ENCODE peak calls at places on chromosomes 1 and 21, in four cellular contexts. H, R, Z and P are unnamed samples.

GRCh38 chr1:61120998-61121397 is 38.6 kb downstream of the NFIA start:
- DNase-seq in H (no peak), R (no peak), Z (no peak), P (no peak)

GRCh38 chr1:50929376-50929958 is 30.6 kb downstream of the FAF1 start:
- DNase-seq in H (peak; percentile 56), R (no peak), Z (no peak), P (no peak)

GRCh38 chr21:38760017-38760761 is 45.5 kb upstream of the ETS2 start:
- DNase-seq in H (peak; percentile 22), R (no peak), Z (no peak), P (no peak)

GRCh38 chr1:228156518-228156875 is 6.8 kb downstream of the GJC2 start:
- DNase-seq in H (no peak), R (no peak), Z (no peak), P (no peak)

GRCh38 chr1:198776602-198777029 is 137.8 kb downstream of the PTPRC start:
- DNase-seq in H (no peak), R (peak; percentile 71), Z (peak; percentile 53), P (no peak)

GRCh38 chr1:32335619-32335950 is 448 bp downstream of the MARCKSL1 start:
- DNase-seq in H (peak; percentile 51), R (no peak), Z (no peak), P (no peak)

GRCh38 chr1:76759950-76760349 is 107.3 kb upstream of the ST6GALNAC5 start:
- DNase-seq in H (no peak), R (no peak), Z (peak; percentile 22), P (no peak)

GRCh38 chr1:41404308-41404755 is 43.1 kb downstream of the FOXO6 start:
- DNase-seq in H (peak; percentile 90), R (no peak), Z (no peak), P (no peak)

GRCh38 chr1:160032165-160032827 is 506 bp upstream of the PIGM start:
- DNase-seq in H (no peak), R (no peak), Z (no peak), P (no peak)

GRCh38 chr1:230725256-230726012 is 11.5 kb upstream of the AGT start:
- DNase-seq in H (no peak), R (no peak), Z (peak; percentile 37), P (no peak)

GRCh38 chr1:234601217-234602017 is 8.6 kb downstream of the IRF2BP2 start:
- DNase-seq in H (peak; percentile 54), R (no peak), Z (no peak), P (no peak)

GRCh38 chr1:153611024-153611352 is 1.9 kb downstream of the S100A16 start:
- DNase-seq in H (no peak), R (no peak), Z (no peak), P (no peak)

GRCh38 chr1:220339581-220339980 is 67.3 kb upstream of the RAB3GAP2 start:
- DNase-seq in H (peak; percentile 24), R (no peak), Z (no peak), P (no peak)

GRCh38 chr1:234164098-234164709 is 209.1 kb upstream of the COA6 start:
- DNase-seq in H (peak; percentile 36), R (no peak), Z (no peak), P (no peak)

GRCh38 chr1:150999051-150999674 is 7.5 kb downstream of the MINDY1 start:
- DNase-seq in H (no peak), R (no peak), Z (no peak), P (no peak)

GRCh38 chr1:202807367-202807925 is 775 bp downstream of the KDM5B start:
- DNase-seq in H (peak; percentile 65), R (peak; percentile 68), Z (no peak), P (no peak)

GRCh38 chr1:36831171-36831810 is 203.0 kb downstream of the GRIK3 start:
- DNase-seq in H (no peak), R (no peak), Z (no peak), P (no peak)

GRCh38 chr1:151612506-151613274 is 840 bp downstream of the SNX27 start:
- DNase-seq in H (peak; percentile 53), R (no peak), Z (peak; percentile 43), P (peak; percentile 10)

GRCh38 chr1:84892657-84893618 is at the start of gene LPAR3:
- DNase-seq in H (peak; percentile 91), R (no peak), Z (peak; percentile 73), P (no peak)

GRCh38 chr1:26351591-26352337 is 2.2 kb downstream of the CRYBG2 start:
- DNase-seq in H (no peak), R (no peak), Z (no peak), P (no peak)

GRCh38 chr1:86703696-86704455 is 500 bp upstream of the SH3GLB1 start:
- DNase-seq in H (peak; percentile 59), R (peak; percentile 66), Z (no peak), P (no peak)

GRCh38 chr1:21115098-21115760 is 61.5 kb downstream of the EIF4G3 start:
- DNase-seq in H (no peak), R (no peak), Z (no peak), P (no peak)

GRCh38 chr1:218374972-218375371 is 29.8 kb downstream of the TGFB2 start:
- DNase-seq in H (no peak), R (no peak), Z (no peak), P (no peak)

GRCh38 chr1:164801246-164801731 is 242.3 kb downstream of the PBX1 start:
- DNase-seq in H (no peak), R (no peak), Z (no peak), P (no peak)

GRCh38 chr1:245578751-245579150 is 424.0 kb downstream of the KIF26B start:
- DNase-seq in H (no peak), R (no peak), Z (no peak), P (no peak)

GRCh38 chr1:115329965-115330364 is 8.1 kb downstream of the NGF start:
- DNase-seq in H (no peak), R (no peak), Z (no peak), P (peak; percentile 46)

GRCh38 chr1:195530961-195531360 is 1077.3 kb downstream of the KCNT2 start:
- DNase-seq in H (no peak), R (no peak), Z (no peak), P (no peak)

GRCh38 chr21:41975391-41976272 is 21.8 kb upstream of the C2CD2 start:
- DNase-seq in H (peak; percentile 22), R (no peak), Z (no peak), P (no peak)

GRCh38 chr1:237814319-237814924 is 76.3 kb downstream of the ZP4 start:
- DNase-seq in H (peak; percentile 81), R (no peak), Z (no peak), P (no peak)

GRCh38 chr1:22579541-22580155 is 16.4 kb downstream of the EPHA8 start:
- DNase-seq in H (no peak), R (no peak), Z (peak; percentile 63), P (no peak)

GRCh38 chr1:152185544-152186391 is 26.7 kb upstream of the RPTN start:
- DNase-seq in H (peak; percentile 81), R (no peak), Z (peak; percentile 28), P (peak; percentile 20)

GRCh38 chr1:62841587-62842169 is 57.7 kb downstream of the ATG4C start:
- DNase-seq in H (peak; percentile 82), R (no peak), Z (no peak), P (no peak)

GRCh38 chr1:62834400-62834987 is 50.6 kb downstream of the ATG4C start:
- DNase-seq in H (no peak), R (no peak), Z (no peak), P (no peak)

GRCh38 chr1:62833529-62833928 is 49.6 kb downstream of the ATG4C start:
- DNase-seq in H (no peak), R (no peak), Z (no peak), P (no peak)

GRCh38 chr1:62832276-62832675 is 48.3 kb downstream of the ATG4C start:
- DNase-seq in H (peak; percentile 30), R (no peak), Z (no peak), P (no peak)

DNA sequence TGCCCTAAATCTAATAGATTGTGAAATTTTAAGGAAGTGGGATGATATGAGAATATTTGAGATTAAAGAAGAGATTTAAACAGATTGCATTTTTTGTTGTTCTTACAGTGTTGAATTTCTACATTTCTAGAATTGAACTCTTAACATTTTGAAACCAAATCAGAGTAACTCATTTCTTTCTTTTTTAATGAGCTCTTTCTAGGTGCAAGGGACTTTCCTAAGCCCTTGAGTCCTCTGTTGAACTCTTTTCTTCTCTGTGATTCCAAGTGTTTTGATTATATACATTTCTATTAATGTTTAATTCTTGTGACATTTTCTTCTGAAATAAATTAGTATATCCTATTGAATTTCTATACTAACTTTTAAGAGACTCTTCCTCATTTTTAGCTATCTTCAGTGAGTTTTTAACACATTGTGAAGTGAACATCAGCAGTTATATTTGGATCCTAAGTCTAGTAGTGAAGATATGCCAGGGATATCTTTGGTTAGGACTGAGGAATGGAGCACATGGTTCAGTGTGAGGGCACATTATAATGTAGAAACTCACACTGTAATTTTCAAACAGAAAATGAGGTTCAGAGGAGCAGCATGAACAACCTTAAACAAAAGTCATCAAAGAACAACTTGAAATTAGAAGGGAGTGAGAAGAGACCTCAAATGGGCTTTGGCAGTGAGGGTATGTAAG is 53.1 kb downstream of the ATG4C start:
- DNase-seq in H (no peak), R (no peak), Z (no peak), P (no peak)
- H3K36me3 ChIP-seq in H (no peaks in the 10 kb centered on the region), R (no peaks in the 10 kb centered on the region), Z (peaks cover 4% of the 10 kb centered on the region), P (no peaks in the 10 kb centered on the region)

DNA sequence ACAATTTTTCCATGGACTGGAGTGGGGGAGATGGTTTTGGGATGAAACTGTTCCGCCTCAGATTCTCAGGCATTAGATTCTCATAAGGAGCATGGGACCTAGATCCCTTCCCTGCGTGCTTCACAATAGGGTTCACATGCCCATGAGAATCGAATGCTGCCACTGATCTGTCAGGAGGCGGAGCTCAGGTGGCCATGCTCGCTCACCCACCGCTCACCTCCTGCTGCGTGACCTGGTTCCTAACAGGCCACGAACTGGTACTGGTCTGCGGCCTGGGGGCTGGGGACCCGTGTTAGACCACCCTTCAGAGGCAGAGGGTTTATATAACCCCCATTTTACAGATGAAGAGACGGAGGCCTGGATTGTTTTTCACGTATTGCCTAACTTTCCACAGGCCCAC is 16.3 kb upstream of the SRSF4 start:
- DNase-seq in H (no peak), R (peak; percentile 15), Z (no peak), P (no peak)
- TF ChIP-seq CTCF in H (no peak), R (no peak), Z (no peak), P (no peak)

DNA sequence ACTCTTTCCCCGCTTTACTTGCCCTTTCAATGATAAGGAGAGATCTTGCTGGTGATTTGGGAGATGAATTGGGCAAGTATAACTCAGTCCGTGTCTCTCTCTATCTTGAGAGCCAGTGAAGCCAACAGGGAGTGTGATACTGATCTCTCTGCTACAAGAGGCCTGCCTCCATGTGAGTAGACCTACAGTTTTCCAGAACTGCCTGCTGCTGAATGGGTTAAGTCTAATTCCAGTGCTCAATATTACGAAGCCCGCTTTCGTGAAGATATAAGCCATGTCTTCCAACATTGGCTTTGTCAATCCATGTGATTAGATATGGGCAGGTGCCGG is 92.6 kb downstream of the ADCY10 start:
- DNase-seq in H (no peak), R (no peak), Z (no peak), P (no peak)
- H3K27ac ChIP-seq in H (no peak overlapping the region), R (peak overlapping the region; percentile 78), Z (no peak overlapping the region), P (no peak overlapping the region)

GRCh38 chr21:33255404-33255803 is 10.8 kb upstream of the IL10RB start:
- DNase-seq in H (no peak), R (no peak), Z (no peak), P (no peak)
- H3K36me3 ChIP-seq in H (no peaks in the 10 kb centered on the region), R (peaks cover 33% of the 10 kb centered on the region), Z (peaks cover 56% of the 10 kb centered on the region), P (no peaks in the 10 kb centered on the region)